ENCODE peak calls at places on chromosomes 11 and 22, in six cellular contexts. W is HCT116, J is K562, N is IMR-90, Y is kidney, L is mesendoderm. I is an unnamed sample.

GRCh38 chr22:36383110-36383581 is 4.6 kb downstream of the MYH9 start:
- DNase-seq in W (no peak), J (no peak), N (peak), Y (no peak), L (no peak), I (no peak)

GRCh38 chr11:36774603-36775002 is 176.6 kb upstream of the RAG2 start:
- DNase-seq in W (no peak), J (no peak), N (peak), Y (no peak), L (no peak), I (no peak)

GRCh38 chr11:66886671-66887221 is 29.9 kb downstream of the LRFN4 start:
- DNase-seq in W (peak), J (no peak), N (peak), Y (peak), L (no peak), I (no peak)

GRCh38 chr22:26949193-26949592 is 291.8 kb downstream of the MIAT start:
- DNase-seq in W (no peak), J (no peak), N (peak), Y (no peak), L (peak), I (no peak)

GRCh38 chr22:25114369-25115362 is 85.0 kb upstream of the CRYBB3 start:
- DNase-seq in W (no peak), J (no peak), N (no peak), Y (no peak), L (no peak), I (no peak)

GRCh38 chr11:117823941-117824420 is 563 bp downstream of the FXYD2 start:
- DNase-seq in W (no peak), J (no peak), N (no peak), Y (peak), L (no peak), I (peak)

GRCh38 chr22:26805131-26805530 is 147.7 kb downstream of the MIAT start:
- DNase-seq in W (no peak), J (no peak), N (peak), Y (no peak), L (no peak), I (no peak)

GRCh38 chr11:72641522-72641899 is 32.7 kb downstream of the PDE2A start:
- DNase-seq in W (no peak), J (no peak), N (no peak), Y (no peak), L (no peak), I (no peak)

GRCh38 chr22:24009227-24010017 is 1.7 kb upstream of the CABIN1 start:
- DNase-seq in W (no peak), J (no peak), N (no peak), Y (no peak), L (peak), I (no peak)

GRCh38 chr11:60482361-60482760 is 10.2 kb upstream of the MS4A12 start:
- DNase-seq in W (no peak), J (no peak), N (no peak), Y (no peak), L (no peak), I (no peak)

GRCh38 chr11:94671553-94672366 is 96.4 kb upstream of the AMOTL1 start:
- DNase-seq in W (no peak), J (no peak), N (no peak), Y (no peak), L (no peak), I (no peak)

GRCh38 chr22:26416670-26417270 is 12.3 kb upstream of the ASPHD2 start:
- DNase-seq in W (no peak), J (no peak), N (peak), Y (no peak), L (peak), I (no peak)

GRCh38 chr22:39242809-39243442 is 1.9 kb downstream of the PDGFB start:
- DNase-seq in W (no peak), J (peak), N (no peak), Y (no peak), L (peak), I (peak)

GRCh38 chr11:117942255-117942654 is 13.1 kb upstream of the TMPRSS13 start:
- DNase-seq in W (no peak), J (no peak), N (no peak), Y (no peak), L (no peak), I (no peak)

GRCh38 chr11:112968988-112969714 is 7.9 kb downstream of the NCAM1 start:
- DNase-seq in W (no peak), J (no peak), N (no peak), Y (no peak), L (no peak), I (no peak)

GRCh38 chr11:61613711-61614254 is 32.9 kb upstream of the SYT7 start:
- DNase-seq in W (no peak), J (no peak), N (no peak), Y (no peak), L (no peak), I (no peak)

GRCh38 chr11:8833568-8834275 is 77.3 kb upstream of the AKIP1 start:
- DNase-seq in W (no peak), J (no peak), N (peak), Y (no peak), L (peak), I (no peak)

GRCh38 chr11:22169833-22170232 is 23.1 kb upstream of the ANO5 start:
- DNase-seq in W (no peak), J (no peak), N (peak), Y (no peak), L (no peak), I (no peak)

GRCh38 chr11:3000032-3000961 is 8.2 kb upstream of the NAP1L4 start:
- DNase-seq in W (no peak), J (no peak), N (peak), Y (peak), L (no peak), I (no peak)

GRCh38 chr11:85809881-85810280 is 1.1 kb downstream of the SYTL2 start:
- DNase-seq in W (no peak), J (peak), N (no peak), Y (peak), L (peak), I (peak)
- H3K27ac ChIP-seq in W (no peak), J (no peak), N (no peak), Y (peak), L (no peak), I (peak)

DNA sequence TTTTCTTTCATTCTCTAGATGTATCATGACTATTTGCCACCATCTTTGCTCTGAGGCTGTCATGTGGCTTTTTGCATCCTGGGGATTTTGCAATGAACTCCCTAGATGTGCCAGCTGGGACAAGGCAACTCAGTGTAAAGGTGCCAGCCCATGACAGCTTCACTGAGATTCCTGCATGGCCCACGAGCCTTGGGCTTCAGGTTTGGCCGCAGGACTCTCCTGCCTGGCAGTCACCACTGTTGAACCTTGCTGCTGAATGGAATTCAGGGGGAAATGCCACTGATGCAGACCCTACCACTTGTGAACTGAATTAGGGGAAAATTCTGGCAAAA is 385.2 kb downstream of the SOX6 start:
- DNase-seq in W (no peak), J (no peak), N (no peak), Y (no peak), L (no peak), I (no peak)
- H3K9ac ChIP-seq in W (no peak), J (no peak), N (no peak), Y (no peak), L (no peak), I (no peak)

GRCh38 chr11:14309425-14310192 is 49.4 kb downstream of the RRAS2 start:
- DNase-seq in W (no peak), J (no peak), N (no peak), Y (no peak), L (no peak), I (no peak)
- H3K27ac ChIP-seq in W (no peak), J (no peak), N (no peak), Y (no peak), L (no peak), I (no peak)

GRCh38 chr11:1484716-1485503 is 1.7 kb downstream of the MOB2 start:
- DNase-seq in W (no peak), J (no peak), N (no peak), Y (peak), L (no peak), I (peak)

GRCh38 chr11:1487851-1488574 is 1.4 kb upstream of the MOB2 start:
- DNase-seq in W (no peak), J (no peak), N (no peak), Y (peak), L (no peak), I (no peak)

GRCh38 chr11:1487091-1487850 is 692 bp upstream of the MOB2 start:
- DNase-seq in W (no peak), J (no peak), N (no peak), Y (peak), L (no peak), I (no peak)

GRCh38 chr11:1485504-1485885 is 1.1 kb downstream of the MOB2 start:
- DNase-seq in W (no peak), J (no peak), N (no peak), Y (peak), L (no peak), I (no peak)

DNA sequence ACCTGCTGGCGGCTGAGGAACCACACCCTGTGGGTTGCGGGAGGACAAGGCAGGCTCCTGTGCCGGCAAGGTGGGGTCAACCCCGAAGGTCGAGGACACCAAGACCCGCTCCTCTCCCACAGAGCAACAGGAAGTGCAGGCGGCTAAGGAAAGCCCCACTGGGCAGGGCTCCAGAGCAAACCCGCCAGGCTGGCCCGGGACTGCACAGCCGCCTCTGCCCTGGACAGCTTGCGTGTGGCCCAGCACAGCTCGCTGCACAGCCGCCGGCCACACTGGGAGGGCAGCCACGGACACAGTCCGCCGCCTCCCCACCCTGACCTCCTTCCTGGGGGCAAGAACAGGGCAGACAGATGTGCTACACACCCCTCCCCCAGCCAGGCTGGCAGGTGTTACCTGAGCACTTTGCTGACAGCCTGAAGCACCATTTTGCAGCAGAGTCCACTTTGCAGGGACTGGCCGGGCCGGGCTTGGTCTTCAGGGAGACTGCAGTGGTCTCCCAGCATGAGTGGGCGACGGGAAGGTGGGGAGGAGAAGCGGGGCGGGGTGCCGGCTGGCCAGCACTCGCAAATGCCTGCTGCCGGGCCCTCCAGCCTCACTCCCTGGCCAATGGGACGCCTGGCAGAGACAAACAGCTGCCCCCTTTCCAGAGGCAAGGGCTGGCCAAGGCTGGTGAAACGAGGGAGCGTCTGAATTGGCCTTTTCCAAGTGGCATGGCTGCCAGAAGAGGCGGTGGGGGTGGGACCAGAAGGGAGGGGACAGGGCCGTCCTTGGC is at the start of gene MOB2:
- DNase-seq in W (no peak), J (peak), N (peak), Y (peak), L (no peak), I (peak)
- H3K9ac ChIP-seq in W (no peak), J (peak), N (no peak), Y (no peak), L (no peak), I (peak)

GRCh38 chr22:31227186-31227585 is 15.1 kb downstream of the LIMK2 start:
- DNase-seq in W (no peak), J (no peak), N (no peak), Y (no peak), L (no peak), I (peak)

GRCh38 chr22:31230155-31230870 is 18.2 kb downstream of the LIMK2 start:
- DNase-seq in W (no peak), J (no peak), N (peak), Y (no peak), L (no peak), I (no peak)

GRCh38 chr22:31230871-31231621 is 18.9 kb downstream of the LIMK2 start:
- DNase-seq in W (no peak), J (peak), N (peak), Y (no peak), L (peak), I (peak)

GRCh38 chr22:31229402-31230140 is 17.5 kb downstream of the LIMK2 start:
- DNase-seq in W (no peak), J (no peak), N (peak), Y (no peak), L (no peak), I (peak)

GRCh38 chr22:31228425-31228824 is 16.3 kb downstream of the LIMK2 start:
- DNase-seq in W (no peak), J (no peak), N (no peak), Y (no peak), L (no peak), I (no peak)
- H3K27ac ChIP-seq in W (no peak), J (no peak), N (no peak), Y (no peak), L (no peak), I (peak)

GRCh38 chr11:83006877-83007330 is 64.8 kb downstream of the RAB30 start:
- DNase-seq in W (no peak), J (no peak), N (no peak), Y (no peak), L (no peak), I (no peak)
- H3K9ac ChIP-seq in W (no peak), J (no peak), N (no peak), Y (no peak), L (no peak), I (no peak)

DNA sequence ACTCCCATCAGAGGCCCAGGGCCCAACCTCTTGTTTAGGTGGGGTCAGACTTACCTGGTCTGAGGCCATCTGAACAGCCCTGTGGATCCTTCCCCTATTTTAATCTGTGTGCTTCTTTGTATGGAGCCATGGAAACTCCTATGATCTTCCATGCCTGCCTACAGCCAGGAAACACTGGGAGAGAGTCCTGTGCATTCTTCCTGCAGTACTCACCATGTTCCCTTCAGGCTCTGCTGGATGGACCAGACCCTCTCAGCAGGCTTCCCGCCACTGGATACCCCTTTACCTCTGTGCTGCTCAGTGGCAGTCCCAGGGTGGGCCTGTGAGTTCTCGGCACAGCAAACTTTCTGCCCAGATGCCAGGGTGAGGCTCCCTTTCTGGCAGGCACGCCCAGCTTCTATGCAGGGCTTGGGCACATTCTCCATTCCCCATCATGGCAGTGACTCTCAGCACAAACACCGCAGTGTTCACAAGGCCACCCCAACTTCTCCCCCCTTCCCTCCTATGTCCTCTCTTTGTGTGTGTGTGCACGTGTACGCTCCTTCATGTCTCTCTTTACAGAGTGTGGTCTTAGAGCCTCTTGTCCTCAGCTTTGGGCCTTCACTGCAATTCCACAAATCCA is 34.8 kb downstream of the NEU3 start:
- DNase-seq in W (no peak), J (no peak), N (peak), Y (no peak), L (no peak), I (no peak)
- H3K27ac ChIP-seq in W (no peak), J (no peak), N (no peak), Y (no peak), L (no peak), I (no peak)